ENCODE peak calls at places on chromosomes 11 and 22, in six cellular contexts. One of them, this sample, is unnamed.

GRCh38 chr22:45331486-45331885 is 21.8 kb downstream of the FAM118A start:
- DNase-seq in NB4: no peak
- DNase-seq in left lobe of liver: no peak
- DNase-seq in nephron progenitor cell: no peak
- DNase-seq in NCI-H1092: no peak
- DNase-seq in AG08396: no peak
- DNase-seq in this sample: no peak

GRCh38 chr22:25775501-25775900 is 33.5 kb downstream of the MYO18B start:
- DNase-seq in NB4: no peak
- DNase-seq in left lobe of liver: no peak
- DNase-seq in NCI-H1092: no peak
- DNase-seq in AG08396: no peak
- DNase-seq in nephron progenitor cell: peak
- DNase-seq in this sample: peak

GRCh38 chr11:122977455-122978302 is 4.0 kb downstream of the BSX start:
- DNase-seq in left lobe of liver: no peak
- DNase-seq in NCI-H1092: no peak
- DNase-seq in NB4: no peak
- DNase-seq in AG08396: no peak
- DNase-seq in nephron progenitor cell: peak
- DNase-seq in this sample: peak

GRCh38 chr11:72584293-72584921 is 89.8 kb downstream of the PDE2A start:
- DNase-seq in NB4: no peak
- DNase-seq in NCI-H1092: no peak
- DNase-seq in AG08396: peak
- DNase-seq in left lobe of liver: peak
- DNase-seq in nephron progenitor cell: peak
- DNase-seq in this sample: no peak

GRCh38 chr11:104191124-104191523 is 27.2 kb upstream of the PDGFD start:
- DNase-seq in AG08396: peak
- DNase-seq in NCI-H1092: no peak
- DNase-seq in NB4: no peak
- DNase-seq in left lobe of liver: no peak
- DNase-seq in nephron progenitor cell: no peak
- DNase-seq in this sample: no peak

GRCh38 chr11:124434699-124435098 is 10.0 kb upstream of the OR8B4 start:
- DNase-seq in AG08396: no peak
- DNase-seq in nephron progenitor cell: no peak
- DNase-seq in NB4: no peak
- DNase-seq in left lobe of liver: no peak
- DNase-seq in NCI-H1092: no peak
- DNase-seq in this sample: no peak

GRCh38 chr11:45056529-45056928 is 89.9 kb upstream of the PRDM11 start:
- DNase-seq in AG08396: no peak
- DNase-seq in left lobe of liver: no peak
- DNase-seq in NB4: no peak
- DNase-seq in NCI-H1092: no peak
- DNase-seq in nephron progenitor cell: no peak
- DNase-seq in this sample: peak

GRCh38 chr11:94134651-94135512 is 6.2 kb downstream of the PANX1 start:
- DNase-seq in NCI-H1092: no peak
- DNase-seq in AG08396: peak
- DNase-seq in NB4: peak
- DNase-seq in nephron progenitor cell: no peak
- DNase-seq in left lobe of liver: no peak
- DNase-seq in this sample: no peak

GRCh38 chr11:36253238-36253637 is 36.0 kb downstream of the COMMD9 start:
- DNase-seq in NB4: no peak
- DNase-seq in nephron progenitor cell: no peak
- DNase-seq in left lobe of liver: no peak
- DNase-seq in AG08396: no peak
- DNase-seq in NCI-H1092: no peak
- DNase-seq in this sample: peak